ENCODE peak calls at places on chromosomes 1 and 21, in six cellular contexts. N, F, A, Q, D and S are unnamed samples.

GRCh38 chr1:219507432-219507831 is 105.5 kb downstream of the ZC3H11B start:
- DNase-seq in D (no peak), Q (no peak), N (no peak), F (no peak), A (no peak), S (no peak)

GRCh38 chr1:4668738-4669700 is 14.6 kb downstream of the AJAP1 start:
- DNase-seq in F (no peak), D (no peak), A (no peak), Q (no peak), N (no peak), S (no peak)

GRCh38 chr1:226903819-226904710 is 33.6 kb downstream of the PSEN2 start:
- DNase-seq in N (peak), F (no peak), D (no peak), Q (no peak), A (no peak), S (no peak)

GRCh38 chr1:147892216-147892615 is 10.4 kb upstream of the GJA8 start:
- DNase-seq in A (no peak), Q (no peak), D (peak), N (no peak), F (no peak), S (no peak)

GRCh38 chr1:221687731-221688487 is 54.0 kb downstream of the DUSP10 start:
- DNase-seq in A (no peak), F (no peak), D (no peak), N (no peak), Q (no peak), S (no peak)

GRCh38 chr1:31581821-31582810 is 5.8 kb downstream of the TINAGL1 start:
- DNase-seq in F (no peak), A (no peak), D (no peak), N (no peak), Q (no peak), S (no peak)

GRCh38 chr1:3481836-3482589 is 27.5 kb downstream of the ARHGEF16 start:
- DNase-seq in N (no peak), D (no peak), Q (no peak), F (no peak), A (no peak), S (no peak)

GRCh38 chr1:32817815-32818786 is 648 bp downstream of the S100PBP start:
- DNase-seq in A (peak), D (peak), N (peak), Q (peak), F (peak), S (peak)

GRCh38 chr1:100622966-100623762 is 85.2 kb downstream of the GPR88 start:
- DNase-seq in D (no peak), F (no peak), N (no peak), Q (no peak), A (no peak), S (no peak)

GRCh38 chr1:17639703-17640340 is 100.3 kb downstream of the ARHGEF10L start:
- DNase-seq in A (no peak), N (no peak), Q (no peak), D (no peak), F (no peak), S (no peak)

GRCh38 chr1:67522001-67522441 is 91.8 kb upstream of the SERBP1 start:
- DNase-seq in A (no peak), D (no peak), F (no peak), N (no peak), Q (no peak), S (no peak)

GRCh38 chr1:168991667-168992475 is 114.6 kb upstream of the ATP1B1 start:
- DNase-seq in D (no peak), F (no peak), N (no peak), A (no peak), Q (no peak), S (no peak)

GRCh38 chr1:188463919-188464318 is 1635.2 kb downstream of the PLA2G4A start:
- DNase-seq in Q (no peak), A (no peak), N (no peak), D (no peak), F (no peak), S (no peak)

GRCh38 chr1:17653728-17654351 is 101.3 kb upstream of the ACTL8 start:
- DNase-seq in D (peak), N (peak), Q (peak), A (no peak), F (no peak), S (no peak)

GRCh38 chr1:17668638-17669175 is 86.4 kb upstream of the ACTL8 start:
- DNase-seq in F (no peak), Q (no peak), A (no peak), D (no peak), N (no peak), S (no peak)

GRCh38 chr1:185871627-185872150 is 137.5 kb downstream of the HMCN1 start:
- DNase-seq in A (no peak), D (no peak), Q (no peak), N (no peak), F (no peak), S (no peak)

GRCh38 chr1:46244656-46245371 is 2.7 kb upstream of the RAD54L start:
- DNase-seq in F (no peak), A (no peak), Q (peak), N (no peak), D (peak), S (peak)

GRCh38 chr1:246435421-246436041 is 71.5 kb downstream of the SMYD3 start:
- DNase-seq in D (no peak), A (no peak), N (no peak), F (no peak), Q (no peak), S (no peak)

GRCh38 chr1:239784896-239785295 is 306.8 kb upstream of the FMN2 start:
- DNase-seq in D (no peak), F (no peak), Q (no peak), A (no peak), N (no peak), S (no peak)

GRCh38 chr1:227449051-227449450 is 114.3 kb upstream of the ZNF678 start:
- DNase-seq in F (no peak), N (no peak), Q (no peak), D (peak), A (no peak), S (no peak)

GRCh38 chr21:42878678-42878992 is 704 bp downstream of the WDR4 start:
- DNase-seq in A (no peak), D (no peak), N (no peak), F (no peak), Q (peak), S (no peak)

GRCh38 chr1:154996966-154997701 is 3.7 kb downstream of the LENEP start:
- DNase-seq in A (no peak), D (no peak), Q (no peak), N (no peak), F (no peak), S (no peak)

GRCh38 chr21:44566403-44566802 is 7.1 kb upstream of the KRTAP10-4 start:
- DNase-seq in F (no peak), D (no peak), Q (no peak), A (no peak), N (no peak), S (no peak)

GRCh38 chr1:7265771-7266371 is 480.6 kb downstream of the CAMTA1 start:
- DNase-seq in Q (no peak), A (no peak), N (no peak), D (no peak), F (no peak), S (no peak)

GRCh38 chr1:234696986-234697385 is 87.0 kb upstream of the IRF2BP2 start:
- DNase-seq in D (no peak), N (no peak), A (no peak), Q (no peak), F (no peak), S (no peak)

GRCh38 chr1:20343937-20344302 is 53.2 kb downstream of the VWA5B1 start:
- DNase-seq in Q (no peak), N (no peak), F (no peak), A (no peak), D (no peak), S (no peak)

GRCh38 chr1:59225594-59225993 is 71.3 kb upstream of the FGGY start:
- DNase-seq in F (no peak), A (no peak), Q (no peak), D (no peak), N (no peak), S (no peak)

GRCh38 chr1:1613509-1614082 is 1.7 kb upstream of the MIB2 start:
- DNase-seq in D (no peak), N (no peak), Q (no peak), A (no peak), F (no peak), S (no peak)
- H3K4me3 ChIP-seq in D (peak), N (no peak), Q (peak), A (peak), F (peak), S (peak)

GRCh38 chr1:102434421-102434820 is 437.7 kb upstream of the OLFM3 start:
- DNase-seq in N (no peak), F (no peak), A (no peak), D (peak), Q (no peak), S (no peak)

GRCh38 chr1:102435483-102435882 is 438.8 kb upstream of the OLFM3 start:
- DNase-seq in A (no peak), F (no peak), N (no peak), Q (no peak), D (no peak), S (no peak)

GRCh38 chr1:102431253-102431652 is 434.5 kb upstream of the OLFM3 start:
- DNase-seq in F (no peak), Q (no peak), N (no peak), D (no peak), A (no peak), S (no peak)
- H3K27ac ChIP-seq in F (no peak), Q (no peak), N (no peak), D (no peak), A (no peak), S (no peak)

GRCh38 chr1:172109357-172109756 is 268.1 kb downstream of the DNM3 start:
- DNase-seq in A (no peak), N (peak), F (no peak), Q (no peak), D (no peak), S (no peak)
- H3K4me3 ChIP-seq in A (no peak), N (no peak), F (no peak), Q (no peak), D (no peak), S (no peak)

GRCh38 chr1:27342778-27343638 is 1.2 kb downstream of the SYTL1 start:
- DNase-seq in D (peak), Q (peak), F (peak), A (no peak), N (no peak), S (peak)

GRCh38 chr1:27345272-27345671 is 3.5 kb downstream of the SYTL1 start:
- DNase-seq in A (no peak), F (no peak), N (no peak), D (no peak), Q (no peak), S (no peak)

GRCh38 chr1:27341525-27342252 is at the start of gene SYTL1:
- DNase-seq in Q (peak), N (peak), F (peak), D (peak), A (no peak), S (peak)

GRCh38 chr1:27343639-27344025 is 1.8 kb downstream of the SYTL1 start:
- DNase-seq in N (no peak), Q (no peak), F (no peak), D (peak), A (no peak), S (no peak)

DNA sequence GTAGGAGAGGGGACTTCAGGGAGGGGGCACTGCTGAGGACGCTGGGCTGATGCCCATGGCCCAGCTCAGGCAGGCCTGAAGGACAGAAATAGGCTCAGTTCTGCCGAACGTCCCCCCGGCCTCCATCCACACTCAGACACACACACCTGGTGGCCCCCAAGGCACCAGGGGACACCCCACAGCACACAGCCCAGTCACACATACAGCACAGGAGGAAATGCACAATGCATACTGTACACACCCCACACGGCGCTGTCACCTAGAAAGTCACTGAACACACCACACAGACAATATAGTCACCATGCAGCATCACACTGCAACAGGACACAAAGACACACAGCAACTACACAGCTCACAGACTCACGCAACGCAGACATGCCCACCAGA is 562 bp downstream of the SYTL1 start:
- DNase-seq in D (peak), N (no peak), A (no peak), Q (peak), F (no peak), S (peak)
- H3K27ac ChIP-seq in D (peak), N (no peak), A (no peak), Q (peak), F (peak), S (peak)